ENCODE peak calls at places on chromosomes 1 and 21, in ten cellular contexts. H is iris pigment epithelial cell; C is ELF-1; L is bronchial epithelial cell; G is KG1; Q is activated T-cell treated with anti-CD3 and anti-CD28 coated beads, Interleukin-2, amount 50 U/mL, for 72 hours; S is upper lobe of right lung; F is head of caudate nucleus; X is fibroblast of pulmonary artery; U is ureter. K is an unnamed sample.

GRCh38 chr1:110060034-110060661 is 10.3 kb downstream of the ALX3 start:
- DNase-seq in H (no peak), C (peak; percentile 72), L (peak; percentile 18), G (peak; percentile 4), Q (peak; percentile 76), S (peak; percentile 83), F (no peak), X (peak; percentile 35), U (no peak), K (peak; percentile 83)

GRCh38 chr1:230283678-230284077 is 142.5 kb downstream of the PGBD5 start:
- DNase-seq in H (no peak), C (no peak), L (no peak), G (no peak), Q (no peak), S (peak; percentile 55), F (no peak), X (no peak), U (no peak), K (peak; percentile 72)

GRCh38 chr1:160646711-160647328 is at the start of gene SLAMF1:
- DNase-seq in H (no peak), C (no peak), L (no peak), G (peak; percentile 46), Q (peak; percentile 45), S (no peak), F (no peak), X (no peak), U (no peak), K (no peak)

GRCh38 chr1:82788038-82788437 is 987.3 kb downstream of the ADGRL2 start:
- DNase-seq in H (no peak), C (no peak), L (no peak), G (no peak), Q (no peak), S (no peak), F (no peak), X (no peak), U (no peak), K (no peak)

GRCh38 chr1:76074321-76075187 is at the start of gene ST6GALNAC3:
- DNase-seq in H (peak; percentile 51), C (peak; percentile 87), L (peak; percentile 18), G (peak; percentile 19), Q (peak; percentile 82), S (peak; percentile 90), F (peak; percentile 85), X (peak; percentile 64), U (peak; percentile 76), K (peak; percentile 91)

GRCh38 chr1:98688110-98688739 is 26.7 kb downstream of the SNX7 start:
- DNase-seq in H (no peak), C (no peak), L (no peak), G (no peak), Q (no peak), S (no peak), F (no peak), X (no peak), U (no peak), K (no peak)

GRCh38 chr1:208485512-208485911 is 241.3 kb upstream of the PLXNA2 start:
- DNase-seq in H (no peak), C (no peak), L (no peak), G (no peak), Q (no peak), S (no peak), F (no peak), X (no peak), U (no peak), K (no peak)

GRCh38 chr1:216815239-216815955 is 92.2 kb upstream of the ESRRG start:
- DNase-seq in H (peak; percentile 48), C (no peak), L (peak; percentile 18), G (no peak), Q (no peak), S (no peak), F (peak; percentile 16), X (peak; percentile 33), U (no peak), K (no peak)

GRCh38 chr21:17784604-17785402 is 34.4 kb downstream of the C21orf91 start:
- DNase-seq in H (no peak), C (no peak), L (peak; percentile 28), G (no peak), Q (peak; percentile 39), S (no peak), F (no peak), X (no peak), U (no peak), K (no peak)

GRCh38 chr1:34684246-34684645 is 70.6 kb upstream of the GJB5 start:
- DNase-seq in H (no peak), C (peak; percentile 20), L (no peak), G (peak; percentile 61), Q (peak; percentile 17), S (no peak), F (peak; percentile 68), X (no peak), U (peak; percentile 43), K (no peak)

GRCh38 chr1:21596628-21597027 is 72.5 kb downstream of the RAP1GAP start:
- DNase-seq in H (no peak), C (no peak), L (no peak), G (no peak), Q (no peak), S (no peak), F (no peak), X (no peak), U (no peak), K (no peak)

GRCh38 chr1:241641748-241642592 is 1.8 kb upstream of the CHML start:
- DNase-seq in H (peak; percentile 82), C (no peak), L (peak; percentile 70), G (no peak), Q (no peak), S (no peak), F (no peak), X (peak; percentile 76), U (no peak), K (no peak)

GRCh38 chr1:163796394-163796821 is 474.7 kb downstream of the NUF2 start:
- DNase-seq in H (peak; percentile 77), C (peak; percentile 57), L (peak; percentile 93), G (no peak), Q (no peak), S (no peak), F (no peak), X (peak; percentile 3), U (no peak), K (no peak)

GRCh38 chr1:198935371-198935921 is 296.6 kb downstream of the PTPRC start:
- DNase-seq in H (peak; percentile 96), C (no peak), L (peak; percentile 96), G (peak; percentile 27), Q (peak; percentile 63), S (peak; percentile 79), F (peak; percentile 70), X (peak; percentile 98), U (peak; percentile 48), K (peak; percentile 82)

GRCh38 chr1:29213055-29213454 is 17.7 kb downstream of the MECR start:
- DNase-seq in H (no peak), C (no peak), L (no peak), G (no peak), Q (no peak), S (no peak), F (peak; percentile 77), X (no peak), U (no peak), K (no peak)

GRCh38 chr1:150001415-150001814 is 9.1 kb downstream of the OTUD7B start:
- DNase-seq in H (no peak), C (no peak), L (no peak), G (no peak), Q (no peak), S (no peak), F (no peak), X (peak; percentile 64), U (no peak), K (no peak)

GRCh38 chr1:218460367-218460766 is 115.2 kb downstream of the TGFB2 start:
- DNase-seq in H (peak; percentile 87), C (peak; percentile 66), L (no peak), G (no peak), Q (no peak), S (no peak), F (peak; percentile 58), X (peak; percentile 79), U (no peak), K (peak; percentile 83)

GRCh38 chr1:67956096-67956495 is 94.3 kb downstream of the DIRAS3 start:
- DNase-seq in H (peak; percentile 58), C (no peak), L (peak; percentile 26), G (no peak), Q (no peak), S (no peak), F (no peak), X (no peak), U (no peak), K (no peak)